ENCODE peak calls at places on chromosomes 4 and X, in six cellular contexts. L is CD8-positive, alpha-beta memory T cell; B is stomach; N is adipocyte; U is cardiac muscle cell; X is uterus. R is an unnamed sample.

GRCh38 chrX:132957211-132958085 is 981 bp downstream of the HS6ST2 start:
- DNase-seq in L (no peak), B (no peak), N (peak; percentile 25), U (peak; percentile 9), X (no peak), R (peak; percentile 31)

GRCh38 chr4:2276581-2277325 is 14.8 kb upstream of the MXD4 start:
- DNase-seq in L (no peak), B (no peak), N (no peak), U (no peak), X (no peak), R (no peak)

GRCh38 chrX:109684136-109684535 is 48.9 kb downstream of the ACSL4 start:
- DNase-seq in L (no peak), B (no peak), N (no peak), U (peak; percentile 39), X (no peak), R (no peak)

GRCh38 chrX:11564546-11564945 is 101.2 kb downstream of the ARHGAP6 start:
- DNase-seq in L (no peak), B (no peak), N (peak; percentile 21), U (no peak), X (no peak), R (no peak)

GRCh38 chr4:7929530-7929951 is 10.1 kb downstream of the AFAP1 start:
- DNase-seq in L (no peak), B (peak; percentile 56), N (no peak), U (no peak), X (no peak), R (peak; percentile 74)

GRCh38 chr4:82898322-82899243 is 2.0 kb upstream of the THAP9 start:
- DNase-seq in L (no peak), B (peak; percentile 41), N (peak; percentile 91), U (peak; percentile 92), X (no peak), R (peak; percentile 52)

GRCh38 chrX:50996930-50997329 is 86.4 kb downstream of the BMP15 start:
- DNase-seq in L (no peak), B (no peak), N (no peak), U (no peak), X (no peak), R (no peak)

GRCh38 chr4:15690020-15690809 is 8.6 kb downstream of the FAM200B start:
- DNase-seq in L (no peak), B (no peak), N (peak; percentile 79), U (peak; percentile 97), X (no peak), R (no peak)

GRCh38 chr4:124449881-124450280 is 262.7 kb downstream of the ANKRD50 start:
- DNase-seq in L (no peak), B (no peak), N (peak; percentile 65), U (no peak), X (no peak), R (no peak)

DNA sequence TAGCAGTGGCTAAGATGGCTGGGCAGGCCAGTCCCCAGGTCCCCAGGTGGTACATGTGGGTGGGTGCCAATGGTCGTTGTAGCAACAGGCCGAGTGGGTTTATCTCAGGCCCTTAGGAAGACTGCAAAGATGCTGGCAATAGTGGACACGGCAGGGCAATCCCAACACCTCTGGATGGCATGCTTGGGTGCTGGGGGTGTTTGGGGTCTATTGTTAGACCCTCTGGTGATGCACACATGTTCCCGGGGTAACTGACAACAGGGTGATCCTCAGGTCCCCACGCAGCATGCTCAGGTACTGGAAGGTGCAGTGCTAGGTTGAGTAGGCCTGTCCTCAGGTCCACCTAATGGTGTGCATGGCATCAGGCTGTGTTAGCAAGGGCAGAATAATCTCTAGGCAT is 267.5 kb downstream of the ANKRD50 start:
- DNase-seq in L (no peak), B (no peak), N (no peak), U (no peak), X (no peak), R (no peak)
- H3K9me3 ChIP-seq in L (no peaks in the 10 kb centered on the region), B (no peaks in the 10 kb centered on the region), N (peaks cover 18% of the 10 kb centered on the region), U (no peaks in the 10 kb centered on the region), X (no peaks in the 10 kb centered on the region), R (no peaks in the 10 kb centered on the region)

GRCh38 chr4:127783971-127784519 is 1.9 kb downstream of the HSPA4L start:
- DNase-seq in L (no peak), B (no peak), N (peak; percentile 6), U (no peak), X (no peak), R (no peak)
- H3K4me3 ChIP-seq in L (no peak overlapping the region), B (peak overlapping the region; percentile 73), N (peak overlapping the region; percentile 90), U (no peak overlapping the region), X (no peak overlapping the region), R (peak overlapping the region; percentile 62)

DNA sequence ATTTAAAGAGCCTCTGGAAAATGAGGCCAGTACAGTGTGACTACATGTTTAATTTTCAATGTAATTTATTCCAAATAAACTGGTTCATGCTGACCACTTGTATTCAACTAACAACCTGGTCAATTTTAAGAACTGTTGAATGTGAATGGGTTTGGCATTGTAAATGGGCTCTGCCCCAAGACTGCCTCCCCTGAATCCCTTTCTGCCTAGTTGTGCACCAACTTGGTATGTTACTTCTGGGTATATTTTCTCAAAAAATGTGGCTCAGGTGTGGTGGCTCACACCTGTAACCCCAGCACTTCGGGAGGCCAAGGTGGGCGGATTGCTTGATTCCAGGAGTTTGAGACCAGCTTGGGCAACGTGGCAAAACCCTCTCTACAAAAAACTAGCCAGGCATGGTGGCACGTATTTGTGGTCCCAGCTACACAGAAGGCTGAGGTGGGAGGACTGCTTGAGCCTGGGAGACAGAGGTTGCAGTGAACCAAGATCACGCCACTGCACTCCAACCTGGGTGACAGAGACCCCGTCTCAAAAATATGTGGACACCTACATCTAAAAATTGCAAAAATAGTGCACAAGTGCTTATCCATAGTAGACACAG is 7.2 kb downstream of the RPL9 start:
- DNase-seq in L (no peak), B (no peak), N (no peak), U (no peak), X (no peak), R (no peak)
- H3K36me3 ChIP-seq in L (peaks cover 38% of the 10 kb centered on the region), B (peaks cover 71% of the 10 kb centered on the region), N (peaks cover 75% of the 10 kb centered on the region), U (peaks cover 50% of the 10 kb centered on the region), X (no peaks in the 10 kb centered on the region), R (peaks cover 64% of the 10 kb centered on the region)

DNA sequence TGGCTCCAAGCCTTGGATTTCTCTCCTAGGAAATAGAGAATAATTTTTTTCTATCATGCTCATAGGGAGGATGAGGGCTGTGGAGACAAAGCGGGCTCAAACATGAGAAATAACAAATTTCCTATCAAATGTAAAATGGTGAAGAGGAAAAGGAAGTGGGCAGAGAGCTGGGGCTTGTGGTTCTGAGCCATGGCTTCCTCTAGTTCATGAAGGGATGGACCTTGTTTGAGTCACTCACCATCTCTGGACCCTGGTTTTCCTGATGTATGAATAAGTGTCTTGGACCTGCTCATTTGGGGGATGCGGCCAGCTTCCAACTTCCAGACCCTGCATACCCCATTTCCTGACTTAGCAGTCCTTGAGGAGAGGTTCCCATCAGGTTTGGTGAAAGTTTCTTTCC is 63.0 kb downstream of the MSX1 start:
- DNase-seq in L (no peak), B (no peak), N (no peak), U (no peak), X (no peak), R (no peak)
- H3K9me3 ChIP-seq in L (no peaks in the 10 kb centered on the region), B (no peaks in the 10 kb centered on the region), N (peaks cover 2% of the 10 kb centered on the region), U (no peaks in the 10 kb centered on the region), X (no peaks in the 10 kb centered on the region), R (no peaks in the 10 kb centered on the region)

DNA sequence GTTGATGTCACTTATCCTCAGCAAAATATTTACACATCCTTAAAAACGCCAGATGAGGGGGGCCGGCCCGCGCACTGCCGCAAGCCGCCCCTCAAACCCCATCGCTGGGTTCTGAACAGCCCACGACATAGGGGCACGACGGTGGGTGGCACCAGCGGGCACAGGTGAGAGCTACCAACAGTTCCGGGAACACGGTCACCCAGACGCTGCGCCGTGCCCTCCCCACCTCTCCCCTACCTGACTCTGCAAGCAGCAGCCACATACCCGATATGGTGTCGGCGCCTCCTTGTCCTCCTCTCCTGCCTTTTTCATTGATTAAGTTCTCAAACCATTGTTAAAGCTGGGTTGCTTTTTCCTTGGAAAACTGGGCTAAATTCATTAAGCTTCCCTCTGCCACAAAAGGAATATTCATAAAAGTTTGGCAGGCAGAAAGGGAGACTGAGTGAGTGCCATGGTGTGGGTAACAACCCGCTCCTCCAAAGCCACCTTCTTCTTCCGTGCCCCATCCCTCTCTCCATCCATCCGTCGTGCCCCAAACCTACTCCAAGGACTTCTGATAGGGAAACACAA is 1.4 kb downstream of the RAI2 start:
- DNase-seq in L (peak; percentile 28), B (peak; percentile 38), N (no peak), U (no peak), X (no peak), R (no peak)
- H3K4me3 ChIP-seq in L (no peak overlapping the region), B (peak overlapping the region; percentile 62), N (peak overlapping the region; percentile 82), U (peak overlapping the region; percentile 32), X (peak overlapping the region; percentile 57), R (no peak overlapping the region)

DNA sequence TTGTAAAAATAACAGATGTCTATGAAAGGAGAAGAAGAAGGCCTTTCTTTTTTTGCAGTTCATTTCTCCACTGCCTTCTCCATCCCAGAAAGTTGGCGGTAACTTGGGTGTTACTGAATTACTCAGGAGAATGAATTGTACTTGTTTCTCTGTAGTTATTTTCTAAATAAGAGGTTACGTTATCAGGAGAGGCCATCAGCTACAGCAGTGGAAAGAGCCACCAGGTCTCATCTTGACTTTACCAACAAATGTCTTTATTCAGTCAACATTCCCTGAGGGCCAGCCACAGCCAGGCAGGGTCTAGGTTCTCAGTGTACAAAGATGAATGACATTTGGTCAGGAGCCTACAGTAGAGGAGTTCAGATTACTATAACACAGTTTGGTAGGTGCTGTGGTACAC is 8.1 kb downstream of the HADH start:
- DNase-seq in L (no peak), B (no peak), N (no peak), U (no peak), X (no peak), R (no peak)
- H3K36me3 ChIP-seq in L (no peaks in the 10 kb centered on the region), B (no peaks in the 10 kb centered on the region), N (peaks cover 45% of the 10 kb centered on the region), U (no peaks in the 10 kb centered on the region), X (no peaks in the 10 kb centered on the region), R (peaks cover 8% of the 10 kb centered on the region)

GRCh38 chr4:4364061-4364460 is 22.8 kb upstream of the NSG1 start:
- DNase-seq in L (no peak), B (no peak), N (no peak), U (no peak), X (no peak), R (no peak)

GRCh38 chr4:4358093-4358840 is 28.6 kb upstream of the NSG1 start:
- DNase-seq in L (no peak), B (no peak), N (no peak), U (no peak), X (no peak), R (no peak)

GRCh38 chr4:4364486-4365208 is 22.3 kb upstream of the NSG1 start:
- DNase-seq in L (no peak), B (no peak), N (no peak), U (no peak), X (no peak), R (no peak)

GRCh38 chr4:4361883-4362282 is 25.0 kb upstream of the NSG1 start:
- DNase-seq in L (no peak), B (no peak), N (no peak), U (no peak), X (no peak), R (no peak)

DNA sequence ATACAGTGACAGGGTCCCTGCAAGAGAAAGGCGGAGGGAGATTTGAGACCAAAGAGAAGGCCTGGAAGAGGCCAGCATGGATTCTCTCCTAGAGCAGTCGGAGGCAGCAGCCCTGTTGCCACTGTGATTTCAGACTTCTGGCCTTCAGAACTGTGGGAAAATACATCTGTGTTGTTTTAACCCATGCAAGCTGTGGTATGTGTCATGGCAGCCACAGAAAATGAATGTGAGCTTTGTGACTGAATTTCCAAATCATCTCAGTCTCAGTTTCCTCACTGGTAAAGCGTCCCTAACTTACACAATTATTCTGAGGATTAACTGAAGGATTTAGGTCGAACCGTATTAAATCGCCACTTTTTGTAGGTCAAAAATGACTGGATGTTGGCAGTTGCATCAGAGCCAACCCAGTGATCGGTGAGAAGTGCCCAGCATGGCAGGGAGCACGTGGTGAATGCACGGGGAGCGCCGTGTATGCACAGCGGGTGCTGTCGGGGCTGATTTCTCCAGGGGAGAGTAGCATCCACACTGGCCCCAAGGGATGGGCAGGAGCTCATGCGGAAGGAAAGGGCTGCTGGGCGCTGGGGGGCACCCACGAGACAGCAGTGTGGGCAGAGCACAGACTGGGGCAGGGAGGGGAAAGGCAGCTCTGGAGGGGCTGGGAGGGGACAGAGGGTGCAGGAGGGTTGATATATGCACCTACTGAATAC is 23.8 kb upstream of the NSG1 start:
- DNase-seq in L (no peak), B (no peak), N (peak; percentile 7), U (no peak), X (no peak), R (no peak)
- H3K9me3 ChIP-seq in L (no peaks in the 10 kb centered on the region), B (no peaks in the 10 kb centered on the region), N (peaks cover 6% of the 10 kb centered on the region), U (no peaks in the 10 kb centered on the region), X (no peaks in the 10 kb centered on the region), R (no peaks in the 10 kb centered on the region)

R was measured in MG63.